ENCODE peak calls at places on chromosome 4, in five cellular contexts. Q is transverse colon, I is uterus, N is tibial nerve, H is HCT116. G is an unnamed sample.

GRCh38 chr4:118035309-118035708 is 1.0 kb downstream of the NDST3 start:
- DNase-seq in Q (no peak), I (no peak), N (no peak), H (no peak), G (no peak)

GRCh38 chr4:37825943-37826281 is 574 bp upstream of the PGM2 start:
- DNase-seq in Q (peak; percentile 18), I (no peak), N (no peak), H (no peak), G (no peak)

GRCh38 chr4:70197842-70198241 is 2.3 kb downstream of the ODAM start:
- DNase-seq in Q (peak; percentile 27), I (no peak), N (no peak), H (no peak), G (no peak)

GRCh38 chr4:144666539-144667175 is 20.7 kb downstream of the HHIP start:
- DNase-seq in Q (no peak), I (no peak), N (no peak), H (peak; percentile 6), G (no peak)

GRCh38 chr4:98919996-98920395 is 8.9 kb downstream of the EIF4E start:
- DNase-seq in Q (no peak), I (no peak), N (no peak), H (no peak), G (peak; percentile 23)

GRCh38 chr4:143512978-143513313 is 556 bp upstream of the SMARCA5 start:
- DNase-seq in Q (no peak), I (no peak), N (no peak), H (no peak), G (no peak)

GRCh38 chr4:8307126-8307525 is 37.6 kb downstream of the HTRA3 start:
- DNase-seq in Q (no peak), I (peak; percentile 15), N (no peak), H (no peak), G (no peak)

GRCh38 chr4:17941731-17942130 is 79.8 kb downstream of the LCORL start:
- DNase-seq in Q (no peak), I (no peak), N (no peak), H (no peak), G (no peak)

GRCh38 chr4:24734511-24734910 is 60.9 kb upstream of the SOD3 start:
- DNase-seq in Q (no peak), I (no peak), N (no peak), H (no peak), G (no peak)

GRCh38 chr4:81003549-81004240 is 26.8 kb upstream of the BMP3 start:
- DNase-seq in Q (peak; percentile 19), I (no peak), N (no peak), H (no peak), G (no peak)

GRCh38 chr4:5821665-5822358 is 71.1 kb downstream of the CRMP1 start:
- DNase-seq in Q (no peak), I (no peak), N (no peak), H (peak; percentile 23), G (no peak)

DNA sequence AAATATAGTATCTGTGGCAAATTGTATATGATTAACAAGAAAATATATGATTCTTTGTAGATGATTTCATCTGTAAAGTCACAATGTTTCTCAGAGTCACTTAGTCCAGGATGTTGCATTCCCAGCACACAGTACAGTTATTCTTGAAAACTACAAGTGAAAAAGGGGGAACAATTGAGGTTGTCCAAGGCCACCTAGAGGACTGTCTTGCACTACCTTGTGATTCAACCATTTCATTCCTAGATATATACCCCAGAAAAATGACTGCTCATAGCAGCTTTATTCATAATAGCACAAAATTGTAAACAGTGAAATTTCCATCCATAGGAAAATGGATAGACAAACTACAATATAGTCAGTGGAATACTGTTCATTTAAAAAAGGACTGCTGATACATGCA is 16.0 kb downstream of the C4orf33 start:
- DNase-seq in Q (no peak), I (no peak), N (no peak), H (no peak), G (no peak)
- TF ChIP-seq CTCF in Q (no peak), I (no peak), N (no peak), H (peak; percentile 22), G (no peak)

GRCh38 chr4:157781361-157781760 is 391.5 kb downstream of the GASK1B start:
- DNase-seq in Q (no peak), I (no peak), N (no peak), H (no peak), G (no peak)
- H3K9me3 ChIP-seq in Q (no peaks in the 10 kb centered on the region), I (no peaks in the 10 kb centered on the region), N (no peaks in the 10 kb centered on the region), H (no peaks in the 10 kb centered on the region), G (no peaks in the 10 kb centered on the region)

GRCh38 chr4:2799444-2799911 is 6.6 kb downstream of the SH3BP2 start:
- DNase-seq in Q (peak; percentile 25), I (peak; percentile 15), N (no peak), H (no peak), G (no peak)

GRCh38 chr4:2798399-2799301 is 5.8 kb downstream of the SH3BP2 start:
- DNase-seq in Q (peak; percentile 84), I (peak; percentile 63), N (no peak), H (no peak), G (no peak)

GRCh38 chr4:2796261-2797187 is 3.6 kb downstream of the SH3BP2 start:
- DNase-seq in Q (peak; percentile 84), I (no peak), N (no peak), H (no peak), G (no peak)

GRCh38 chr4:2797188-2797544 is 4.3 kb downstream of the SH3BP2 start:
- DNase-seq in Q (no peak), I (peak; percentile 13), N (no peak), H (no peak), G (no peak)

GRCh38 chr4:2797545-2798305 is 4.8 kb downstream of the SH3BP2 start:
- DNase-seq in Q (no peak), I (peak; percentile 13), N (no peak), H (no peak), G (no peak)
- TF ChIP-seq CTCF in Q (no peak), I (no peak), N (no peak), H (no peak), G (no peak)

GRCh38 chr4:19349416-19349815 is 902.3 kb upstream of the SLIT2 start:
- DNase-seq in Q (no peak), I (no peak), N (no peak), H (no peak), G (no peak)
- H3K9me3 ChIP-seq in Q (no peaks in the 10 kb centered on the region), I (no peaks in the 10 kb centered on the region), N (no peaks in the 10 kb centered on the region), H (no peaks in the 10 kb centered on the region), G (no peaks in the 10 kb centered on the region)

GRCh38 chr4:102612195-102612594 is 111.0 kb downstream of the NFKB1 start:
- DNase-seq in Q (no peak), I (no peak), N (no peak), H (no peak), G (no peak)

GRCh38 chr4:102608190-102608589 is 107.0 kb downstream of the NFKB1 start:
- DNase-seq in Q (no peak), I (no peak), N (no peak), H (no peak), G (no peak)

GRCh38 chr4:102612824-102613366 is 111.7 kb downstream of the NFKB1 start:
- DNase-seq in Q (no peak), I (no peak), N (no peak), H (no peak), G (no peak)

GRCh38 chr4:102610476-102610875 is 109.3 kb downstream of the NFKB1 start:
- DNase-seq in Q (peak; percentile 27), I (no peak), N (no peak), H (no peak), G (no peak)

DNA sequence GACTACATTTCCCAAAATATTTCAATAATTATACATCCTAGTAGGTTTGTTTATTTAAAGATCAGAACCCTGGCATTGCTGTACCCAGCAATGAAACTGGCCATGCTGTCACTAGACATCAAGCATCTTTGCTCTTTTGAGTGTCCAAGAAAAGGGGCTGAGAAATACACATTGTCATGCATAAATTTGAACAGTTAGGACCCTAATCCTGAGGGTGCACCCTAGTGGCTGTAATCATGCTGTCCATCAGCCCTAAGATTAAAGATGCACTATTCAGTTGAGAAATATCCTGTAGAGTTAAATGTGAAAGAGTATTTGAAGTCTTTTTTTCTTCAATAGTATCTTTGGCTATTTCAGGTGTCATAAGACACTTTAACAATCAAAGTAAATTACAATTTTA is 108.8 kb downstream of the NFKB1 start:
- DNase-seq in Q (no peak), I (no peak), N (no peak), H (no peak), G (no peak)
- TF ChIP-seq CTCF in Q (peak; percentile 5), I (peak; percentile 5), N (no peak), H (peak; percentile 52), G (peak; percentile 44)

DNA sequence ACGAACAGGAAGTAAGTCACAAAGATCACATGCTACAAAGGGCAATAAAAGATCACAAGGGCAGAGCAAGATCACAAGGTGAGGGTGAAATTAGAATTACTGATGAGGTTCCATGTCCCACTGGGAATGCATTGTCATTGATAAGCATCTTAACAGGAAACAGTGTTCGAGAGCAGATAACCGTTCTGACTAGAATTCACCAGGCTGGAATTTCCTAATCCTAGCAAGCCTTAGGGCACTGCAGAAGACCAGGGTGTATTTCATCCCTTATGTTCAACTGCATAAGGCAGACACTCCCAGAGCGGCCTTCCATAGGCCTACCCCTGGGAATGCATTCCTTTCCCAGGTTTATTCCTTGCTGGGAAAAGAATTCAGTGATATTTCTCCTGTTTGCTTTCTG is 980.6 kb upstream of the LCORL start:
- DNase-seq in Q (no peak), I (no peak), N (no peak), H (no peak), G (no peak)
- H3K9me3 ChIP-seq in Q (no peaks in the 10 kb centered on the region), I (no peaks in the 10 kb centered on the region), N (no peaks in the 10 kb centered on the region), H (no peaks in the 10 kb centered on the region), G (no peaks in the 10 kb centered on the region)

GRCh38 chr4:188781655-188782054 is 642.4 kb downstream of the TRIML1 start:
- DNase-seq in Q (no peak), I (no peak), N (no peak), H (peak; percentile 21), G (no peak)
- TF ChIP-seq CTCF in Q (no peak), I (no peak), N (no peak), H (peak; percentile 70), G (peak; percentile 48)

GRCh38 chr4:11451720-11452119 is 23.0 kb upstream of the HS3ST1 start:
- DNase-seq in Q (no peak), I (no peak), N (no peak), H (no peak), G (no peak)

GRCh38 chr4:11456441-11456840 is 27.7 kb upstream of the HS3ST1 start:
- DNase-seq in Q (no peak), I (no peak), N (no peak), H (no peak), G (no peak)

DNA sequence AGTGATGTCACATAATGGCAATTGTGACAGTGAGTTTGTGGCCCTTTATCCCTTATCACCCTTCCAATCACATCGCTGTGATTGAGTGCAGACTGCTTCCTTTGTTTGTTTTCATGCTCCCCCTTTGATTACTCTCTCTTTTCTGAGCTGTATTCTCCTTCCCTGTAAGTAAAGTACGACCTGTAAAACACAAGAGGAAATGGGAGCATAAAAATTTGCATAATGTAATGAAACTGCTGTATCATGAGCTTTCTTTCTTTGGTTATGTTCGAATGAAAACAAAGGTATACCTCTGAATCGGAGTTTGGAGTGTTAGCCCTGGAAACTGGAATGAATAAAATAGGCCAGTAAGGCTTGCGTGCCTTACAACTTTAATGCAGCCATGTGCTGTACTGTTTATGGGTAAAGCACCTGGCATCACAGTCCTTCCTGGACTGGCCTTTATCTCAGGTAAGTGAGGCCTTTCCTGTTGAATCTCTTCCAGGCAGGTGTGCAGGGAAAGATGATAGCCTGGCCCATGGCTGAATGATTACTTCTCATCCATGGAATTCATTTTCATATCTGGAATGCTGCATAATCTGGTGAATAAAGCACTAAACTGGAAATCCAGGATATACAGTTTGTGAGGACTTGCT is 26.6 kb upstream of the HS3ST1 start:
- DNase-seq in Q (peak; percentile 37), I (no peak), N (no peak), H (no peak), G (no peak)
- H3K9me3 ChIP-seq in Q (no peaks in the 10 kb centered on the region), I (no peaks in the 10 kb centered on the region), N (no peaks in the 10 kb centered on the region), H (peaks cover 5% of the 10 kb centered on the region), G (no peaks in the 10 kb centered on the region)

GRCh38 chr4:7192252-7193039 is at the start of gene SORCS2:
- DNase-seq in Q (peak; percentile 49), I (peak; percentile 62), N (peak; percentile 49), H (no peak), G (no peak)
- TF ChIP-seq CTCF in Q (peak; percentile 40), I (peak; percentile 95), N (peak; percentile 49), H (peak; percentile 44), G (peak; percentile 36)

G was measured in AG04450.